ENCODE peak calls at places on chromosomes 11 and 22, in ten cellular contexts. R is brain microvascular endothelial cell; E is naive thymus-derived CD8-positive, alpha-beta T cell; K is activated effector memory CD4-positive, alpha-beta T cell treated with Interleukin-2 at 50 U/mL for 16 hours; G is activated T-cell treated with anti-CD3 and anti-CD28 coated beads, Interleukin-2, amount 50 U/mL, for 48 hours; X is T follicular helper cell; Z is mesendoderm; N is Kasumi-1; M is GM03348; W is osteocyte. P is an unnamed sample.

GRCh38 chr11:119663279-119663678 is 65.7 kb downstream of the NECTIN1 start:
- DNase-seq in R (no peak), E (no peak), K (no peak), G (no peak), X (no peak), Z (peak), N (no peak), M (no peak), W (no peak), P (no peak)

GRCh38 chr22:29156507-29156906 is 49.2 kb upstream of the EMID1 start:
- DNase-seq in R (no peak), E (no peak), K (no peak), G (no peak), X (no peak), Z (peak), N (no peak), M (no peak), W (no peak), P (no peak)

GRCh38 chr11:9030601-9031000 is 26.8 kb upstream of the NRIP3 start:
- DNase-seq in R (no peak), E (no peak), K (no peak), G (no peak), X (no peak), Z (no peak), N (peak), M (no peak), W (no peak), P (no peak)

GRCh38 chr11:85827768-85828639 is 17.1 kb upstream of the SYTL2 start:
- DNase-seq in R (peak), E (peak), K (no peak), G (no peak), X (no peak), Z (peak), N (no peak), M (peak), W (no peak), P (peak)

GRCh38 chr22:48212727-48213126 is 1450.3 kb downstream of the TBC1D22A start:
- DNase-seq in R (no peak), E (no peak), K (no peak), G (no peak), X (no peak), Z (no peak), N (no peak), M (no peak), W (no peak), P (no peak)

GRCh38 chr22:29737251-29738117 is 17.7 kb downstream of the CABP7 start:
- DNase-seq in R (no peak), E (no peak), K (no peak), G (no peak), X (no peak), Z (no peak), N (no peak), M (no peak), W (no peak), P (no peak)

GRCh38 chr11:71420455-71421241 is 27.5 kb downstream of the DHCR7 start:
- DNase-seq in R (peak), E (no peak), K (no peak), G (peak), X (no peak), Z (peak), N (peak), M (peak), W (no peak), P (peak)

GRCh38 chr11:119103793-119104192 is 2.1 kb upstream of the DPAGT1 start:
- DNase-seq in R (no peak), E (no peak), K (no peak), G (no peak), X (no peak), Z (no peak), N (no peak), M (no peak), W (no peak), P (no peak)

GRCh38 chr11:38460901-38461300 is 1862.9 kb upstream of the RAG2 start:
- DNase-seq in R (peak), E (no peak), K (no peak), G (no peak), X (no peak), Z (no peak), N (no peak), M (no peak), W (peak), P (peak)

GRCh38 chr22:26835929-26836528 is 178.6 kb downstream of the MIAT start:
- DNase-seq in R (peak), E (peak), K (no peak), G (peak), X (peak), Z (peak), N (peak), M (peak), W (no peak), P (peak)

GRCh38 chr11:10567466-10567865 is 999 bp downstream of the LYVE1 start:
- DNase-seq in R (no peak), E (no peak), K (no peak), G (no peak), X (no peak), Z (no peak), N (no peak), M (no peak), W (no peak), P (no peak)

GRCh38 chr22:23684561-23685031 is 6.2 kb upstream of the RGL4 start:
- DNase-seq in R (peak), E (no peak), K (no peak), G (no peak), X (no peak), Z (no peak), N (no peak), M (no peak), W (no peak), P (no peak)

GRCh38 chr11:6931146-6931713 is 5.0 kb downstream of the ZNF215 start:
- DNase-seq in R (no peak), E (no peak), K (no peak), G (no peak), X (no peak), Z (no peak), N (no peak), M (no peak), W (no peak), P (no peak)

GRCh38 chr11:67648796-67649613 is 1.5 kb downstream of the ACY3 start:
- DNase-seq in R (no peak), E (no peak), K (no peak), G (no peak), X (no peak), Z (no peak), N (peak), M (no peak), W (no peak), P (no peak)

GRCh38 chr11:107576497-107577086 is 11.1 kb upstream of the ALKBH8 start:
- DNase-seq in R (peak), E (peak), K (no peak), G (peak), X (no peak), Z (no peak), N (peak), M (peak), W (no peak), P (peak)

GRCh38 chr11:46906596-46906995 is 11.8 kb downstream of the LRP4 start:
- DNase-seq in R (peak), E (no peak), K (no peak), G (no peak), X (no peak), Z (peak), N (no peak), M (no peak), W (no peak), P (peak)

GRCh38 chr11:88435405-88435804 is 97.9 kb upstream of the CTSC start:
- DNase-seq in R (no peak), E (no peak), K (no peak), G (no peak), X (no peak), Z (no peak), N (no peak), M (no peak), W (no peak), P (no peak)

GRCh38 chr11:90133560-90134145 is 810 bp upstream of the NAALAD2 start:
- DNase-seq in R (no peak), E (no peak), K (no peak), G (no peak), X (no peak), Z (peak), N (no peak), M (no peak), W (no peak), P (no peak)

GRCh38 chr11:106961518-106961917 is 56.8 kb downstream of the GUCY1A2 start:
- DNase-seq in R (peak), E (no peak), K (no peak), G (no peak), X (no peak), Z (peak), N (no peak), M (peak), W (no peak), P (peak)

GRCh38 chr11:66559141-66559861 is 9.1 kb downstream of the CTSF start:
- DNase-seq in R (no peak), E (peak), K (no peak), G (peak), X (peak), Z (no peak), N (no peak), M (peak), W (no peak), P (no peak)

GRCh38 chr11:107042748-107043147 is 24.5 kb upstream of the GUCY1A2 start:
- DNase-seq in R (no peak), E (no peak), K (no peak), G (no peak), X (no peak), Z (no peak), N (no peak), M (no peak), W (no peak), P (no peak)

GRCh38 chr11:67269401-67270255 is 3.4 kb downstream of the GRK2 start:
- DNase-seq in R (no peak), E (no peak), K (no peak), G (peak), X (no peak), Z (no peak), N (peak), M (no peak), W (no peak), P (no peak)

GRCh38 chr11:102476812-102477211 is 24.2 kb upstream of the TMEM123 start:
- DNase-seq in R (no peak), E (peak), K (no peak), G (no peak), X (no peak), Z (no peak), N (peak), M (no peak), W (peak), P (no peak)

GRCh38 chr11:79413258-79413657 is 27.6 kb downstream of the TENM4 start:
- DNase-seq in R (peak), E (no peak), K (no peak), G (no peak), X (no peak), Z (peak), N (no peak), M (peak), W (peak), P (peak)

GRCh38 chr22:31323578-31324550 is 22.3 kb downstream of the PATZ1 start:
- DNase-seq in R (no peak), E (no peak), K (no peak), G (no peak), X (no peak), Z (no peak), N (no peak), M (no peak), W (no peak), P (no peak)

GRCh38 chr11:64048042-64048854 is 12.5 kb downstream of the FLRT1 start:
- DNase-seq in R (no peak), E (no peak), K (no peak), G (no peak), X (no peak), Z (no peak), N (no peak), M (no peak), W (no peak), P (no peak)

GRCh38 chr11:108135845-108136599 is 14.7 kb downstream of the ACAT1 start:
- DNase-seq in R (no peak), E (peak), K (no peak), G (no peak), X (no peak), Z (no peak), N (peak), M (peak), W (no peak), P (peak)

GRCh38 chr22:29702025-29702930 is 17.5 kb upstream of the CABP7 start:
- DNase-seq in R (no peak), E (no peak), K (no peak), G (no peak), X (no peak), Z (peak), N (no peak), M (peak), W (no peak), P (no peak)

GRCh38 chr11:10664005-10664404 is 29.6 kb downstream of the IRAG1 start:
- DNase-seq in R (peak), E (no peak), K (no peak), G (no peak), X (no peak), Z (no peak), N (no peak), M (no peak), W (no peak), P (no peak)

GRCh38 chr22:36323182-36323854 is 64.4 kb downstream of the MYH9 start:
- DNase-seq in R (peak), E (no peak), K (no peak), G (no peak), X (no peak), Z (no peak), N (no peak), M (peak), W (no peak), P (no peak)

GRCh38 chr11:15937601-15938361 is 418.6 kb downstream of the SOX6 start:
- DNase-seq in R (no peak), E (no peak), K (no peak), G (no peak), X (no peak), Z (peak), N (no peak), M (no peak), W (peak), P (no peak)

GRCh38 chr11:2724653-2725366 is 25.0 kb upstream of the KCNQ1OT1 start:
- DNase-seq in R (no peak), E (no peak), K (no peak), G (no peak), X (no peak), Z (no peak), N (no peak), M (no peak), W (no peak), P (no peak)

GRCh38 chr11:129021295-129021694 is 78.6 kb upstream of the TP53AIP1 start:
- DNase-seq in R (no peak), E (no peak), K (no peak), G (no peak), X (no peak), Z (no peak), N (no peak), M (no peak), W (no peak), P (no peak)

GRCh38 chr11:134275534-134276395 is at the start of gene GLB1L3:
- DNase-seq in R (no peak), E (peak), K (peak), G (peak), X (peak), Z (peak), N (no peak), M (peak), W (peak), P (peak)

GRCh38 chr11:73218106-73218829 is at the start of gene P2RY2:
- DNase-seq in R (no peak), E (peak), K (no peak), G (peak), X (no peak), Z (peak), N (peak), M (peak), W (no peak), P (peak)

GRCh38 chr11:72688929-72689328 is 14.7 kb upstream of the PDE2A start:
- DNase-seq in R (no peak), E (no peak), K (no peak), G (no peak), X (no peak), Z (no peak), N (no peak), M (no peak), W (no peak), P (no peak)

GRCh38 chr11:130431806-130432205 is 3.4 kb upstream of the ADAMTS8 start:
- DNase-seq in R (peak), E (no peak), K (no peak), G (no peak), X (no peak), Z (no peak), N (no peak), M (peak), W (no peak), P (peak)

GRCh38 chr22:32044477-32044876 is 1.4 kb downstream of the SLC5A1 start:
- DNase-seq in R (no peak), E (no peak), K (no peak), G (no peak), X (no peak), Z (no peak), N (no peak), M (no peak), W (no peak), P (no peak)